ENCODE peak calls at places on chromosome 13, in four cellular contexts. One of them, this sample, is unnamed.

GRCh38 chr13:50636007-50636704 is 207.3 kb downstream of the DLEU7 start:
- DNase-seq in endothelial cell: no peak
- DNase-seq in RKO: no peak
- DNase-seq in GM23248: no peak
- DNase-seq in this sample: no peak

GRCh38 chr13:19864018-19864338 is 529 bp upstream of the ZMYM5 start:
- DNase-seq in endothelial cell: peak; percentile 61
- DNase-seq in RKO: peak; percentile 80
- DNase-seq in GM23248: peak; percentile 78
- DNase-seq in this sample: peak; percentile 66

GRCh38 chr13:106418556-106418955 is 116.9 kb downstream of the EFNB2 start:
- DNase-seq in endothelial cell: no peak
- DNase-seq in RKO: peak; percentile 24
- DNase-seq in GM23248: peak; percentile 93
- DNase-seq in this sample: no peak

GRCh38 chr13:44079413-44080205 is 199.9 kb downstream of the LACC1 start:
- DNase-seq in endothelial cell: no peak
- DNase-seq in RKO: no peak
- DNase-seq in GM23248: no peak
- DNase-seq in this sample: no peak

GRCh38 chr13:98520674-98521449 is 56.0 kb downstream of the STK24 start:
- DNase-seq in endothelial cell: no peak
- DNase-seq in RKO: no peak
- DNase-seq in GM23248: peak; percentile 44
- DNase-seq in this sample: no peak

GRCh38 chr13:79496188-79496587 is 15.2 kb downstream of the NDFIP2 start:
- DNase-seq in endothelial cell: no peak
- DNase-seq in RKO: no peak
- DNase-seq in GM23248: no peak
- DNase-seq in this sample: no peak

GRCh38 chr13:78137404-78138142 is 218.9 kb upstream of the EDNRB start:
- DNase-seq in endothelial cell: peak; percentile 42
- DNase-seq in RKO: peak; percentile 70
- DNase-seq in GM23248: peak; percentile 79
- DNase-seq in this sample: peak; percentile 71

GRCh38 chr13:33125821-33126570 is 109.8 kb downstream of the KL start:
- DNase-seq in endothelial cell: no peak
- DNase-seq in RKO: peak; percentile 87
- DNase-seq in GM23248: peak; percentile 96
- DNase-seq in this sample: peak; percentile 90

GRCh38 chr13:88544836-88545235 is 873.7 kb downstream of the SLITRK5 start:
- DNase-seq in endothelial cell: no peak
- DNase-seq in RKO: peak; percentile 79
- DNase-seq in GM23248: no peak
- DNase-seq in this sample: no peak

GRCh38 chr13:45658586-45659235 is 43.2 kb upstream of the ERICH6B start:
- DNase-seq in endothelial cell: no peak
- DNase-seq in RKO: peak; percentile 44
- DNase-seq in GM23248: peak; percentile 94
- DNase-seq in this sample: no peak

GRCh38 chr13:45242070-45242469 is 41.2 kb upstream of the KCTD4 start:
- DNase-seq in endothelial cell: no peak
- DNase-seq in RKO: peak; percentile 29
- DNase-seq in GM23248: peak; percentile 62
- DNase-seq in this sample: peak; percentile 51

GRCh38 chr13:68076046-68076445 is 845.9 kb upstream of the PCDH9 start:
- DNase-seq in endothelial cell: no peak
- DNase-seq in RKO: no peak
- DNase-seq in GM23248: no peak
- DNase-seq in this sample: no peak

GRCh38 chr13:52070929-52071523 is 46.5 kb downstream of the UTP14C start:
- DNase-seq in endothelial cell: no peak
- DNase-seq in RKO: peak; percentile 44
- DNase-seq in GM23248: peak; percentile 53
- DNase-seq in this sample: no peak

GRCh38 chr13:29859971-29860370 is 9.6 kb upstream of the UBL3 start:
- DNase-seq in endothelial cell: no peak
- DNase-seq in RKO: peak; percentile 46
- DNase-seq in GM23248: peak; percentile 96
- DNase-seq in this sample: no peak

GRCh38 chr13:85544756-85545155 is 254.5 kb downstream of the SLITRK6 start:
- DNase-seq in endothelial cell: no peak
- DNase-seq in RKO: no peak
- DNase-seq in GM23248: no peak
- DNase-seq in this sample: no peak

GRCh38 chr13:88217372-88217771 is 546.2 kb downstream of the SLITRK5 start:
- DNase-seq in endothelial cell: no peak
- DNase-seq in RKO: peak; percentile 8
- DNase-seq in GM23248: no peak
- DNase-seq in this sample: peak; percentile 3

GRCh38 chr13:20174656-20175405 is 14.0 kb upstream of the GJA3 start:
- DNase-seq in endothelial cell: no peak
- DNase-seq in RKO: peak; percentile 96
- DNase-seq in GM23248: peak; percentile 100
- DNase-seq in this sample: peak; percentile 85

GRCh38 chr13:20833900-20834679 is 60.3 kb upstream of the EEF1AKMT1 start:
- DNase-seq in endothelial cell: no peak
- DNase-seq in RKO: no peak
- DNase-seq in GM23248: no peak
- DNase-seq in this sample: no peak

GRCh38 chr13:107361666-107362065 is 793.7 kb upstream of the ARGLU1 start:
- DNase-seq in endothelial cell: no peak
- DNase-seq in RKO: no peak
- DNase-seq in GM23248: peak; percentile 79
- DNase-seq in this sample: no peak

GRCh38 chr13:91375119-91375729 is 23.2 kb upstream of the GPC5 start:
- DNase-seq in endothelial cell: no peak
- DNase-seq in RKO: peak; percentile 43
- DNase-seq in GM23248: peak; percentile 39
- DNase-seq in this sample: peak; percentile 22

GRCh38 chr13:68588623-68589022 is 1358.5 kb upstream of the PCDH9 start:
- DNase-seq in endothelial cell: no peak
- DNase-seq in RKO: no peak
- DNase-seq in GM23248: no peak
- DNase-seq in this sample: no peak

GRCh38 chr13:45615501-45616101 is at the start of gene ERICH6B:
- DNase-seq in endothelial cell: peak; percentile 58
- DNase-seq in RKO: no peak
- DNase-seq in GM23248: no peak
- DNase-seq in this sample: no peak

GRCh38 chr13:51717786-51718398 is 86.1 kb downstream of the DHRS12 start:
- DNase-seq in endothelial cell: no peak
- DNase-seq in RKO: no peak
- DNase-seq in GM23248: peak; percentile 70
- DNase-seq in this sample: no peak